ENCODE peak calls at places on chromosomes 1 and 21, in five cellular contexts. C is activated naive CD4-positive, alpha-beta T cell; Y is BJ; T is fibroblast of lung; V is NCI-H524. H is an unnamed sample.

GRCh38 chr21:45507888-45508508 is 34.2 kb downstream of the SLC19A1 start:
- DNase-seq in C (no peak), Y (no peak), T (no peak), V (no peak), H (no peak)

GRCh38 chr1:24450857-24451397 is 35.3 kb downstream of the NIPAL3 start:
- DNase-seq in C (no peak), Y (no peak), T (no peak), V (no peak), H (no peak)

GRCh38 chr1:192852548-192852947 is 43.7 kb downstream of the RGS2 start:
- DNase-seq in C (no peak), Y (no peak), T (no peak), V (no peak), H (no peak)

GRCh38 chr1:215665212-215665611 is 98.1 kb downstream of the KCTD3 start:
- DNase-seq in C (no peak), Y (no peak), T (peak), V (no peak), H (no peak)

GRCh38 chr1:153608742-153609584 is 4.0 kb downstream of the S100A16 start:
- DNase-seq in C (no peak), Y (peak), T (peak), V (no peak), H (no peak)

GRCh38 chr1:44759077-44759476 is 16.3 kb upstream of the RPS8 start:
- DNase-seq in C (no peak), Y (no peak), T (no peak), V (no peak), H (no peak)

GRCh38 chr1:179754031-179754624 is 11.0 kb downstream of the FAM163A start:
- DNase-seq in C (no peak), Y (peak), T (peak), V (no peak), H (no peak)

GRCh38 chr1:92446546-92446945 is 40.2 kb downstream of the GFI1 start:
- DNase-seq in C (no peak), Y (no peak), T (peak), V (no peak), H (no peak)

GRCh38 chr1:21344098-21344749 is 54.0 kb upstream of the ECE1 start:
- DNase-seq in C (no peak), Y (no peak), T (no peak), V (no peak), H (no peak)

GRCh38 chr1:58849556-58849955 is 65.7 kb upstream of the JUN start:
- DNase-seq in C (no peak), Y (no peak), T (no peak), V (no peak), H (no peak)